ENCODE peak calls at places on chromosomes 3 and 15, in eight cellular contexts. U is stimulated activated naive CD8-positive, alpha-beta T cell treated with anti-CD3 and anti-CD28 coated beads, Interleukin-15, amount 100 ng/mL, for 72 hours; H is body of pancreas; M is NCI-H2171 treated with DMSO at 0.1 percent for 48 hours; G is HAP-1; D is fibroblast of pulmonary artery; W is coronary artery; T is IMR-90. X is an unnamed sample.

GRCh38 chr3:117688583-117688982 is 979.0 kb downstream of the TUSC7 start:
- DNase-seq in U (no peak), H (no peak), M (peak; percentile 32), G (no peak), D (no peak), W (no peak), T (no peak), X (no peak)

GRCh38 chr3:14911651-14912050 is 35.7 kb upstream of the NR2C2 start:
- DNase-seq in U (no peak), H (no peak), M (no peak), G (no peak), D (no peak), W (no peak), T (no peak), X (no peak)

GRCh38 chr3:37642959-37643598 is 218.6 kb upstream of the CTDSPL start:
- DNase-seq in U (no peak), H (no peak), M (no peak), G (no peak), D (no peak), W (peak; percentile 57), T (no peak), X (no peak)

GRCh38 chr3:9915252-9916141 is 1.4 kb upstream of the IL17RC start:
- DNase-seq in U (peak; percentile 43), H (peak; percentile 76), M (peak; percentile 32), G (peak; percentile 43), D (peak; percentile 61), W (peak; percentile 83), T (peak; percentile 52), X (peak; percentile 76)

GRCh38 chr3:37945803-37946530 is 44.6 kb upstream of the VILL start:
- DNase-seq in U (no peak), H (no peak), M (no peak), G (no peak), D (peak; percentile 81), W (no peak), T (peak; percentile 67), X (peak; percentile 82)

GRCh38 chr15:68639926-68640600 is 61.3 kb downstream of the CORO2B start:
- DNase-seq in U (no peak), H (no peak), M (no peak), G (no peak), D (peak; percentile 33), W (no peak), T (no peak), X (no peak)

GRCh38 chr3:105965384-105965783 is 96.6 kb upstream of the CBLB start:
- DNase-seq in U (no peak), H (no peak), M (no peak), G (no peak), D (peak; percentile 70), W (no peak), T (peak; percentile 52), X (no peak)

GRCh38 chr15:29322407-29322806 is 52.8 kb upstream of the NSMCE3 start:
- DNase-seq in U (no peak), H (no peak), M (no peak), G (no peak), D (peak; percentile 59), W (no peak), T (peak; percentile 35), X (peak; percentile 2)

GRCh38 chr15:43150171-43150929 is 17.0 kb downstream of the TMEM62 start:
- DNase-seq in U (no peak), H (no peak), M (no peak), G (no peak), D (peak; percentile 82), W (no peak), T (peak; percentile 98), X (peak; percentile 99)

GRCh38 chr15:64092864-64093626 is 593 bp downstream of the CIAO2A start:
- DNase-seq in U (peak; percentile 48), H (peak; percentile 57), M (peak; percentile 73), G (peak; percentile 72), D (peak; percentile 53), W (no peak), T (peak; percentile 64), X (peak; percentile 80)

GRCh38 chr3:48404440-48405342 is 25.2 kb downstream of the PLXNB1 start:
- DNase-seq in U (no peak), H (peak; percentile 7), M (no peak), G (no peak), D (no peak), W (no peak), T (no peak), X (no peak)

GRCh38 chr3:149487598-149488197 is 13.2 kb downstream of the TM4SF4 start:
- DNase-seq in U (peak; percentile 24), H (no peak), M (no peak), G (peak; percentile 19), D (no peak), W (no peak), T (no peak), X (no peak)

X was measured in mesenchymal stem cell.